ENCODE peak calls at places on chromosomes 16 and 17, in five cellular contexts. One of them, this sample, is unnamed.
A peak's percentile ranks its signal among the peaks of the same experiment; 100 is the strongest.

GRCh38 chr16:50842589-50842988 is 100.7 kb downstream of the CYLD start:
- DNase-seq in H1: peak; percentile 8
- DNase-seq in GM12878: no peak
- DNase-seq in K562: no peak
- DNase-seq in HepG2: no peak
- DNase-seq in this sample: no peak

GRCh38 chr16:1580256-1580655 is 31.6 kb downstream of the IFT140 start:
- DNase-seq in GM12878: no peak
- DNase-seq in HepG2: no peak
- DNase-seq in H1: no peak
- DNase-seq in K562: no peak
- DNase-seq in this sample: no peak

GRCh38 chr17:80646328-80646727 is 101.7 kb downstream of the RPTOR start:
- DNase-seq in HepG2: no peak
- DNase-seq in GM12878: no peak
- DNase-seq in H1: no peak
- DNase-seq in K562: no peak
- DNase-seq in this sample: no peak

GRCh38 chr17:34692932-34693331 is 113.5 kb downstream of the TMEM132E start:
- DNase-seq in H1: no peak
- DNase-seq in GM12878: no peak
- DNase-seq in K562: no peak
- DNase-seq in HepG2: no peak
- DNase-seq in this sample: no peak

GRCh38 chr17:69607162-69607834 is 192.8 kb downstream of the MAP2K6 start:
- DNase-seq in H1: peak; percentile 70
- DNase-seq in GM12878: peak; percentile 45
- DNase-seq in K562: peak; percentile 21
- DNase-seq in HepG2: peak; percentile 68
- DNase-seq in this sample: peak; percentile 85

GRCh38 chr17:1078831-1079561 is 82.1 kb downstream of the TIMM22 start:
- DNase-seq in H1: peak; percentile 61
- DNase-seq in K562: no peak
- DNase-seq in GM12878: no peak
- DNase-seq in HepG2: no peak
- DNase-seq in this sample: no peak

GRCh38 chr17:7191069-7191468 is 11.9 kb upstream of the ASGR1 start:
- DNase-seq in HepG2: no peak
- DNase-seq in H1: no peak
- DNase-seq in GM12878: no peak
- DNase-seq in K562: no peak
- DNase-seq in this sample: no peak

GRCh38 chr16:58024673-58025350 is 742 bp upstream of the MMP15 start:
- DNase-seq in H1: peak; percentile 73
- DNase-seq in GM12878: no peak
- DNase-seq in K562: peak; percentile 80
- DNase-seq in HepG2: peak; percentile 92
- DNase-seq in this sample: no peak

GRCh38 chr16:700684-701584 is 4.7 kb downstream of the FBXL16 start:
- DNase-seq in HepG2: no peak
- DNase-seq in GM12878: no peak
- DNase-seq in K562: peak; percentile 71
- DNase-seq in H1: peak; percentile 92
- DNase-seq in this sample: no peak

GRCh38 chr16:3610698-3611144 is 685 bp downstream of the SLX4 start:
- DNase-seq in GM12878: no peak
- DNase-seq in HepG2: no peak
- DNase-seq in H1: no peak
- DNase-seq in K562: no peak
- DNase-seq in this sample: no peak

GRCh38 chr17:9979463-9979995 is 74.5 kb upstream of the RCVRN start:
- DNase-seq in HepG2: no peak
- DNase-seq in K562: no peak
- DNase-seq in GM12878: no peak
- DNase-seq in H1: no peak
- DNase-seq in this sample: peak; percentile 51

GRCh38 chr17:731943-732787 is at the start of gene TLCD3A:
- DNase-seq in K562: peak; percentile 85
- DNase-seq in GM12878: no peak
- DNase-seq in HepG2: no peak
- DNase-seq in H1: peak; percentile 74
- DNase-seq in this sample: peak; percentile 61

GRCh38 chr16:89507219-89507833 is 877 bp upstream of the SPG7 start:
- DNase-seq in GM12878: no peak
- DNase-seq in HepG2: no peak
- DNase-seq in K562: no peak
- DNase-seq in H1: no peak
- DNase-seq in this sample: no peak

GRCh38 chr17:35297666-35298065 is 54.8 kb downstream of the SLFN5 start:
- DNase-seq in H1: no peak
- DNase-seq in K562: no peak
- DNase-seq in GM12878: no peak
- DNase-seq in HepG2: no peak
- DNase-seq in this sample: no peak

GRCh38 chr16:58299757-58300349 is 5.0 kb upstream of the PRSS54 start:
- DNase-seq in HepG2: peak; percentile 26
- DNase-seq in K562: peak; percentile 30
- DNase-seq in H1: peak; percentile 69
- DNase-seq in GM12878: no peak
- DNase-seq in this sample: peak; percentile 12

GRCh38 chr16:593406-593805 is 3.5 kb downstream of the RAB40C start:
- DNase-seq in HepG2: no peak
- DNase-seq in GM12878: no peak
- DNase-seq in K562: no peak
- DNase-seq in H1: no peak
- DNase-seq in this sample: no peak

DNA sequence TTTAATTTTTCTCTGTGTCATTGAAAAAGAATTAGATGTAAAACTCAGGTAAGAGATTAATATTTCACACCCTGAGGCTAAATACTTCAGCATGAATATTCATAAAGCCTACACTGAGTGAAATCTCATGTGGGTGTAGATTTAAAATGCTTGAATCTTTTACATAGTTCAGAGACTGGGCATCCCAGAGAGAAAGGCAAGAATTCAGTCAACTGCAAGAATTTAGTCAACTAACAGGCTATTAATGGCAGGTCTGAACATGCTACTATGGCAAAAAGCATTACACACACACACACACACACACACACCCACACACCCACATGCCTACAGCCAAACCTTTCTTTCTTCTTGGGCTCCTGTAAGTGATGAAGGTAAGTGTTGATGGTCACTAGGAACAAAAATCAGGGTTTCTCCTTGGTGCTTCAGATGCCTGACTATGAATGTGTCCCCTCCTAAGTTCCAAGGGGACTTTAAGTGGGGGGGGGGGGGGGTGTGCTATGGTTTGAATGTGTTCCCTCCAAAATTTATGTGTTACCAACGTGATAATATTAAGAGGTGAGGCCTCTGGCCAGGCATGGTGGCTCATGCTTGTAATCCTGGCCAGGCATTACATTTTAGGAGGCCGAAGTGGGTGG is 63.7 kb upstream of the PSMD7 start:
- DNase-seq in HepG2: no peak
- DNase-seq in H1: no peak
- DNase-seq in K562: no peak
- DNase-seq in GM12878: no peak
- DNase-seq in this sample: no peak
- TF ChIP-seq USF2 in HepG2: no peak
- TF ChIP-seq USF2 in H1: no peak
- TF ChIP-seq USF2 in K562: no peak
- TF ChIP-seq USF2 in GM12878: no peak
- TF ChIP-seq USF2 in this sample: no peak

DNA sequence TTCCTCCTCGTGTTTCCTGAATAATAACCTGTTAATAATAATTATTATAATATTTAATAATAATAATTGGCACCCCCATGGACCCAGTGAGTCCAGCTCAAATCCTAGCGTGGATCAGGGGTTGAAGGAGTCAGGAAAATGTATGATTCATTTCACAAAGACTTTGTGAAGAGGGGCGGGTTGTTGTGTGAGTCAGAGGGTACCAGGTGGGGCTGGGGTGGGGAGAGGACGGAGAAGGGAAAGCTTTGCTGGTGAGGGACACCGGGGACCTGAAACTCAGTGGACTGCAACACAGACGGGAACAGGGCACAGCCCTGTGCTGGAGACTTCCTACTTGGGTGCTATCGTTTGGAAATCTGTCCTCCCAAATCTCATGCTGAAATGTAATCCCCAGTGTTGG is 3.1 kb upstream of the ADORA2B start:
- DNase-seq in GM12878: no peak
- DNase-seq in HepG2: no peak
- DNase-seq in H1: no peak
- DNase-seq in K562: no peak
- DNase-seq in this sample: no peak
- TF ChIP-seq HDAC2 in GM12878: no peak
- TF ChIP-seq HDAC2 in HepG2: no peak
- TF ChIP-seq HDAC2 in H1: no peak
- TF ChIP-seq HDAC2 in K562: no peak
- TF ChIP-seq HDAC2 in this sample: no peak

GRCh38 chr16:75591001-75591852 is 25.0 kb downstream of the GABARAPL2 start:
- DNase-seq in HepG2: no peak
- DNase-seq in GM12878: no peak
- DNase-seq in K562: peak; percentile 57
- DNase-seq in H1: no peak
- DNase-seq in this sample: no peak

GRCh38 chr16:75588716-75589115 is 22.5 kb downstream of the GABARAPL2 start:
- DNase-seq in K562: no peak
- DNase-seq in H1: no peak
- DNase-seq in GM12878: no peak
- DNase-seq in HepG2: no peak
- DNase-seq in this sample: no peak

GRCh38 chr16:75593308-75593707 is 27.1 kb downstream of the GABARAPL2 start:
- DNase-seq in H1: no peak
- DNase-seq in K562: no peak
- DNase-seq in HepG2: no peak
- DNase-seq in GM12878: no peak
- DNase-seq in this sample: no peak

GRCh38 chr16:75589301-75589700 is 23.1 kb downstream of the GABARAPL2 start:
- DNase-seq in K562: no peak
- DNase-seq in GM12878: no peak
- DNase-seq in HepG2: no peak
- DNase-seq in H1: no peak
- DNase-seq in this sample: no peak

GRCh38 chr16:75593825-75594820 is 27.9 kb downstream of the GABARAPL2 start:
- DNase-seq in K562: peak; percentile 73
- DNase-seq in HepG2: peak; percentile 87
- DNase-seq in GM12878: no peak
- DNase-seq in H1: peak; percentile 62
- DNase-seq in this sample: peak; percentile 48
- TF ChIP-seq USF2 in K562: no peak
- TF ChIP-seq USF2 in HepG2: no peak
- TF ChIP-seq USF2 in GM12878: no peak
- TF ChIP-seq USF2 in H1: no peak
- TF ChIP-seq USF2 in this sample: no peak

DNA sequence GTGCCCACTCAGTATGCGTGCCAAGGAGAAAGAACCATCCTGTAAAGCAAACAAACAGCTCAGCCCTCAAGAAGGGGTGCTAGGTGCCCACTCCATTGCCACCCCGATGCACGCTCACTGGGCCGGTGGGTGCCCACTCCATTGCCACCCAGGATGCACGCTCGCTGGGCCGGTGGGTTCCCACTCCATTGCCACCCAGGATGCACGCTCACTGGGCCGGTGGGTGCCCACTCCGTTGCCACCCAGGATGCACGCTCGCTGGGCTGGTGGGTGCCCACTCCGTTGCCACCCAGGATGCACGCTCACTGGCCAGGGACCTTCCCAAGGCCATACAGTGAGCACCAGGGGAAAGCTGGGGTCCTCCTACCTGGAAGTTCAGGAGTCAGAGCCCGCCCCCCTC is 28.1 kb downstream of the HASPIN start:
- DNase-seq in H1: no peak
- DNase-seq in GM12878: no peak
- DNase-seq in HepG2: no peak
- DNase-seq in K562: no peak
- DNase-seq in this sample: no peak
- TF ChIP-seq HDAC2 in H1: no peak
- TF ChIP-seq HDAC2 in GM12878: no peak
- TF ChIP-seq HDAC2 in HepG2: no peak
- TF ChIP-seq HDAC2 in K562: no peak
- TF ChIP-seq HDAC2 in this sample: no peak

GRCh38 chr16:78589331-78589730 is 489.9 kb downstream of the WWOX start:
- DNase-seq in HepG2: no peak
- DNase-seq in GM12878: no peak
- DNase-seq in K562: no peak
- DNase-seq in H1: no peak
- DNase-seq in this sample: no peak

GRCh38 chr16:78584991-78585390 is 485.5 kb downstream of the WWOX start:
- DNase-seq in HepG2: no peak
- DNase-seq in GM12878: no peak
- DNase-seq in H1: no peak
- DNase-seq in K562: no peak
- DNase-seq in this sample: no peak

GRCh38 chr16:78579020-78579419 is 479.6 kb downstream of the WWOX start:
- DNase-seq in GM12878: no peak
- DNase-seq in K562: no peak
- DNase-seq in HepG2: no peak
- DNase-seq in H1: no peak
- DNase-seq in this sample: no peak

GRCh38 chr16:78584213-78584860 is 484.9 kb downstream of the WWOX start:
- DNase-seq in H1: no peak
- DNase-seq in K562: no peak
- DNase-seq in GM12878: no peak
- DNase-seq in HepG2: no peak
- DNase-seq in this sample: no peak
- TF ChIP-seq USF2 in H1: no peak
- TF ChIP-seq USF2 in K562: no peak
- TF ChIP-seq USF2 in GM12878: no peak
- TF ChIP-seq USF2 in HepG2: no peak
- TF ChIP-seq USF2 in this sample: no peak

This sample was measured in A549.